ENCODE peak calls at places on chromosomes 3 and 15, in four cellular contexts. T is GM23248, H is tibial artery, I is psoas muscle. W is an unnamed sample.

GRCh38 chr15:74913041-74913440 is 6.4 kb upstream of the FAM219B start:
- DNase-seq in I (no peak), T (peak; percentile 27), H (no peak), W (no peak)

GRCh38 chr15:68271854-68272471 is 5.6 kb upstream of the FEM1B start:
- DNase-seq in T (peak; percentile 92), I (no peak), H (no peak), W (no peak)

GRCh38 chr15:71800835-71801745 is 9.3 kb upstream of the NR2E3 start:
- DNase-seq in T (peak; percentile 85), H (no peak), I (no peak), W (no peak)

GRCh38 chr15:65752151-65752700 is 39.9 kb downstream of the DENND4A start:
- DNase-seq in H (no peak), I (no peak), T (peak; percentile 18), W (no peak)

GRCh38 chr15:74611341-74611740 is 4.3 kb upstream of the CLK3 start:
- DNase-seq in I (no peak), T (no peak), H (no peak), W (peak; percentile 78)

GRCh38 chr15:97520689-97521088 is 439.8 kb upstream of the ARRDC4 start:
- DNase-seq in T (no peak), H (no peak), I (no peak), W (no peak)

GRCh38 chr3:168828536-168828935 is 732.8 kb upstream of the GOLIM4 start:
- DNase-seq in I (no peak), T (peak; percentile 11), H (no peak), W (no peak)

GRCh38 chr15:60620707-60621106 is 141.8 kb upstream of the ICE2 start:
- DNase-seq in T (peak; percentile 68), I (peak; percentile 69), H (peak; percentile 43), W (no peak)

GRCh38 chr3:127637546-127637945 is 8.6 kb downstream of the PODXL2 start:
- DNase-seq in T (peak; percentile 46), H (no peak), I (no peak), W (no peak)

GRCh38 chr15:40250771-40251454 is 12.1 kb downstream of the PAK6 start:
- DNase-seq in H (no peak), I (peak; percentile 12), T (no peak), W (peak; percentile 23)

GRCh38 chr15:76840830-76841460 is 64.2 kb downstream of the SCAPER start:
- DNase-seq in I (no peak), H (no peak), T (peak; percentile 75), W (no peak)

GRCh38 chr15:50046159-50046558 is 72.9 kb downstream of the ATP8B4 start:
- DNase-seq in H (no peak), I (no peak), T (no peak), W (no peak)

GRCh38 chr3:167304077-167304476 is 76.0 kb downstream of the ZBBX start:
- DNase-seq in I (no peak), H (no peak), T (no peak), W (no peak)

GRCh38 chr15:57427367-57427821 is 51.1 kb downstream of the CGNL1 start:
- DNase-seq in H (peak; percentile 78), I (peak; percentile 66), T (peak; percentile 87), W (no peak)

GRCh38 chr3:52820741-52821140 is 9.7 kb downstream of the ITIH4 start:
- DNase-seq in H (no peak), I (no peak), T (peak; percentile 50), W (no peak)

GRCh38 chr3:87135412-87135811 is 91.7 kb upstream of the CHMP2B start:
- DNase-seq in H (no peak), I (no peak), T (no peak), W (no peak)
- H3K27ac ChIP-seq in H (no peak overlapping the region), I (no peak overlapping the region), T (no peak overlapping the region), W (no peak overlapping the region)

GRCh38 chr3:13190376-13190762 is 117.1 kb upstream of the IQSEC1 start:
- DNase-seq in H (no peak), I (no peak), T (no peak), W (no peak)
- H3K27ac ChIP-seq in H (no peak overlapping the region), I (no peak overlapping the region), T (no peak overlapping the region), W (no peak overlapping the region)

DNA sequence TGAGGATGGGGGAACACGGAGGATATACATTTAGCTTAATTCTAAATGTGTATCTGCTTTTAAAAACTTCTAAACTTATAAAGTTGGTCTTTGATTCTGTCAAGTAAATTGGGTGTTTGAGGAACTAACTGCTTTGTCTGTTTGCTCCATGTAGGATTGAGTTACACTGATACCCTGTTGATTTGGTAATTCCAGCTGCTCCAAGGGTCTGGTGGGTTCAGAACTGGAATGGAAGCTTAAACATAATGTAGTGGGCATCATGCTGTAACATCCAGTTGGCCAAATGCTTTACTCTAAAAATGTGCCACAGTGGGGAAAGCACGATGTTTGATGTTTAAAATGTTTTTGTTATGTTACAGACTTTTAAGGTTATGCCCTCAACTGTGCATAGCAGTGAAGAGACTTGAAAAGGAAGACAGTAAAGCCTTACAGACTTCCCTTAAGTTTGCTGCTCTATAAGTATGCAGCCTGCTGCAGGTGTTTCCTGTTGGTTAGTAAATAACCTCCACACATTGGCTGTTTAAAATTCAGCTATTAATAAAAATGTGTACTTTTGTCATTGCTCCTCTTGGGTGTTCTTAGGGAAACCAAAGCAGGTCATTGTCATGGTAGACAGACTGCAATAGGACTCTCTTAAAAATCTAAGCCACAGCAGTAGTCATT is 5.9 kb upstream of the EDEM1 start:
- DNase-seq in T (no peak), H (no peak), I (no peak), W (no peak)
- H3K27ac ChIP-seq in T (no peak overlapping the region), H (no peak overlapping the region), I (no peak overlapping the region), W (no peak overlapping the region)

DNA sequence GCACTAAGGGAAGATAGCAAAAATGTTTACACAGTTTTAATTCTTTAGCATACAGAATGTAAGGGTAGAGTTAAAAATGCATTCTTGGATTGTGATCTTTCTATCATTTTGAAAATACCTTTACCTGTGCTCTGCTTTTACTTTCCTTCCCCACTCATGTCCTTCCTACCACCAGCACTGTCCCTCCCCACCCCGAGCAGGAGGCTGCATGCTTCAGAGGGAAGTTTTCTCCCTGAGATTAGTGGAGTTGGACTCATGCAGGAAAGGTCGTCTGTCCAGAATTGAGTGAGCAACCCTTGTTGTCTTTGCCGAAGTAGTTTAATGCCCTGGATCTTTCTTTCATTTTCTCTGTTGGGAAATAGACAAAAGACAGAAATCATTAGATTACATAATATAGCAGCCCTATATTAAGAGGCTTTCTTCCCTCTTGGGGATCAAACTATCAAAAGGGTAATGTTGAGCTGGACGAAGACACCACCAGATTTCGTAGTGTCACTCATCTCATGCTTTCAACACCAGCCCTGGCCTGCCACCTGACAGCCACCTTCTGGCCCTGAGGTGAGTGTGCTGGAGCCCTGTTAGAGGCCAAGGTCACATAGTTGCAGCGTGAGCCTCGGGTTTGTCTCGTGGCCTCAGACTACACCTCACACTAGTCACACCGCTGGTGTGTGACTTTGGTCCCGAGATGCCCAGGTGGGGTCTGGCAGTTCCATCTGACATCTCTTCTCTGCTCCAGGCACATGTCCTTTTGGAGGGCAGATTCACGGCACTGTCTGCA is 231.0 kb downstream of the ITPR1 start:
- DNase-seq in T (no peak), H (no peak), I (no peak), W (no peak)
- H3K27ac ChIP-seq in T (no peak overlapping the region), H (peak overlapping the region; percentile 79), I (no peak overlapping the region), W (no peak overlapping the region)

DNA sequence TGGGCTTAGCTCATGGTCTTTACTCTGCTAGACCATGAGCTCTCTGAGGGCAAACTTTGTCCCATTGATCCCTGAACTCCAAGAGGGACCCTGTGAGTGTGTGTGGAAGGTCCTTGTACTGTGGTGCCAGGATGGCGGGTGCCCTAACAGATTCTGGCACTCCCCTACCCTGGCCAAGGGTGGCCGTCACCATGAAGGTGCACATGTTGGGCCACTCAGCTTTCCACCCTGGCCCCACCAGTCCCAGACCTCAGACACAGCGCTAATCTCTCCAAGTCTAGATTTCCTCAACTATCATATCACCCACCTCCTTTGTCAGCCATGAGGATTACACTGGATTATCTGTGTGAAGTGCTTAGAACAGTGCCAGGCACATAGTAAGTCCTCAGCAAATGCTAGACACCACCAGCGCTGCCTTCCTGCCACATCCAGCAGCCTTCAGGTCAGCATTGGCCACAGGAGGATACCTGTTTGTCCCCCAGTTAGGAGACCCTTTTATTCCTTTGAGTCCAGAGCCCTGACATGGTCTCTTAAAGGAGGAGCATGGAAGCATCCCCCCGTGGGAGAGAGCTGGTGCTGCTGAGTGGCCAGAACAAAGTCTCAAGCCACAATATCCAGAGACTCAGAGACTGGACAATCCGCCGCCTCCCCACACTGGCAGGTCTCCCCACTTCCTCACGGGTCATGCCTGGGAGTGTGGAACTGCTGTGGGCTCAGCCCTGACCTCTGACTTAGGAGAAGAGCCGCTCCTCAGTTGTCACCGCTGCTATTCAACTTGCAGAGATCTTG is 44.5 kb upstream of the SLCO2A1 start:
- DNase-seq in T (no peak), H (no peak), I (no peak), W (no peak)
- H3K27ac ChIP-seq in T (no peak overlapping the region), H (no peak overlapping the region), I (no peak overlapping the region), W (no peak overlapping the region)

DNA sequence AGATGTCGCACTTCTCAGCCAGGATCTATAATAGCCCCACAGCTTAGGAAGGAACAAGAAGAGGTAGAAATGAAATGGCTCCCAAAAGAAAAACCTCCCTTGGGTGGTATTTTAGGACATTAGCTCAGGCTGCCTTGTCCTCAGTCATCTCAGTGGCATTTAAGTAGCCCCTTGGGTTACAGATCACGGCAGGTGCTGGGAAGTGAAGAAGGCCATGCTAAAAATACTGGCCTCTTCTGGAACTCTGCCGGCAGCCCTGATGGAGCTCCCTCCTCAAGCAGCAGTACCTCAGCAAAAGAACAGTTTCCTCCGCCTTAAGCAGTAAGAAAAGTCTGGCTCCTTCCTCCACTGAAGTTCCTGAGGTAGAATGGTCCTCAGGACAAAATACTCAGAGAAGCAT is 7.3 kb upstream of the TPM1 start:
- DNase-seq in I (peak; percentile 83), H (no peak), T (no peak), W (no peak)
- H3K27ac ChIP-seq in I (peak overlapping the region; percentile 93), H (peak overlapping the region; percentile 9), T (no peak overlapping the region), W (no peak overlapping the region)

DNA sequence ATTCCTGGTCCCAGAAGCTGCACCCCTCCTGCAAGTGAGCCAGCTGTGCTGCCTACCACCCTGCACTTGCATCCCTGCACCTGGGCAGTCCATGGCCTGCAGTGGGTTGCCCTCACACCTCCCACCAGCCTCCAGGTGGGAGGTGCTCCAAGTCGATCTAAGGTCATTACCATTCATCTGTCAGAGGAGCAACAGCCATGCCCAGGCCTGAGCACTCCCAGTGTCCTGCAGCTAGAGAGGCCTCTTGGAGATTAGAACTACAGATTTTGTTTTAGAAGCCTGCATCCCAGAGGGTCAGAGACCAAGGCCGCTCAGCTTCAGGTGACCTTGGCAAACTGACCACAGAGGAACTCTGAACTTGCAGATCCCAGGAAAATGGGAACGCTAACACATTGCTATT is 9.0 kb upstream of the ZXDC start:
- DNase-seq in H (no peak), I (peak; percentile 26), T (no peak), W (no peak)
- H3K27ac ChIP-seq in H (no peak overlapping the region), I (peak overlapping the region; percentile 13), T (no peak overlapping the region), W (no peak overlapping the region)

GRCh38 chr15:62619105-62619504 is 423.4 kb upstream of the TPM1 start:
- DNase-seq in H (no peak), T (peak; percentile 52), I (no peak), W (no peak)
- H3K27ac ChIP-seq in H (peak overlapping the region; percentile 42), T (peak overlapping the region; percentile 74), I (no peak overlapping the region), W (no peak overlapping the region)

DNA sequence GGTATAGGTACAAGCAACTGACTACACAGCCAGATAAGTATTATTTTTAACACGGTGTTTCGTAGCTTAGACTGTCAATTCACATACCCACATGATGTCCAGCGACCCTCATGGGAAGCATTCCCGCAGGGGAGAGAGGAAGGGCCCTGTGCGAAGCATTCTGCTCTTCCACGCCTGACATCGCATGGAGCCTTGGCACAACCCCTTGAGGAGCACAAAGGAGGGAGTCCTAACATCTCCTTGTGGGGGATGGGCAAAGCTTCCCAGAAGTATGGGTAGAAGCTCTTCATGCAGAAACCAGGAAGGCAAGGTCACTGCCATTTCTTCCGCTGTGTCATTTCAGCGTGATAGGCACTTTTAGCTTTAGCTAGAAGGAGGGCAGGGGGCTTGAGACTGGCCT is 28.7 kb upstream of the USP3 start:
- DNase-seq in T (no peak), H (no peak), I (no peak), W (no peak)
- H3K27ac ChIP-seq in T (peak overlapping the region; percentile 50), H (no peak overlapping the region), I (no peak overlapping the region), W (no peak overlapping the region)

GRCh38 chr3:43531835-43532234 is 90.0 kb downstream of the ANO10 start:
- DNase-seq in T (peak; percentile 94), I (no peak), H (no peak), W (no peak)
- H3K27ac ChIP-seq in T (peak overlapping the region; percentile 68), I (no peak overlapping the region), H (no peak overlapping the region), W (no peak overlapping the region)

W was measured in left lung.